ENCODE peak calls at places on chromosomes 5 and 9, in eight cellular contexts. K is neural progenitor cell, C is tibial nerve, T is neural crest cell, P is Calu3, B is spleen, Y is right lobe of liver, H is PC-3. O is an unnamed sample.

GRCh38 chr5:66851306-66851705 is 255.1 kb downstream of the MAST4 start:
- DNase-seq in K (no peak), C (no peak), T (no peak), P (no peak), B (no peak), Y (no peak), H (peak), O (no peak)

GRCh38 chr5:143143973-143144372 is 259.5 kb downstream of the NR3C1 start:
- DNase-seq in K (no peak), C (no peak), T (no peak), P (no peak), B (no peak), Y (no peak), H (peak), O (no peak)

GRCh38 chr5:61275841-61276240 is 56.2 kb upstream of the ZSWIM6 start:
- DNase-seq in K (no peak), C (peak), T (no peak), P (no peak), B (peak), Y (peak), H (peak), O (no peak)

GRCh38 chr5:39829479-39829878 is 404.7 kb upstream of the DAB2 start:
- DNase-seq in K (no peak), C (no peak), T (no peak), P (no peak), B (no peak), Y (no peak), H (peak), O (no peak)

GRCh38 chr5:78003914-78004313 is 227.8 kb upstream of the TBCA start:
- DNase-seq in K (peak), C (no peak), T (peak), P (no peak), B (no peak), Y (no peak), H (no peak), O (no peak)

GRCh38 chr9:134644715-134645606 is 3.4 kb downstream of the COL5A1 start:
- DNase-seq in K (peak), C (peak), T (no peak), P (no peak), B (no peak), Y (no peak), H (peak), O (no peak)

GRCh38 chr5:172722309-172722815 is 48.6 kb downstream of the DUSP1 start:
- DNase-seq in K (no peak), C (no peak), T (no peak), P (no peak), B (no peak), Y (no peak), H (no peak), O (peak)

GRCh38 chr5:135986891-135987401 is 32.2 kb upstream of the LECT2 start:
- DNase-seq in K (no peak), C (no peak), T (no peak), P (no peak), B (no peak), Y (no peak), H (no peak), O (no peak)

GRCh38 chr9:35563791-35564197 is 41.3 kb upstream of the TESK1 start:
- DNase-seq in K (peak), C (no peak), T (peak), P (no peak), B (no peak), Y (no peak), H (no peak), O (no peak)

GRCh38 chr9:89410709-89411111 is 87.2 kb downstream of the SEMA4D start:
- DNase-seq in K (no peak), C (no peak), T (no peak), P (no peak), B (no peak), Y (no peak), H (peak), O (no peak)

GRCh38 chr5:177132504-177133118 is 962 bp upstream of the NSD1 start:
- DNase-seq in K (peak), C (no peak), T (peak), P (no peak), B (peak), Y (peak), H (no peak), O (no peak)

GRCh38 chr5:178162481-178162880 is 8.8 kb upstream of the NHP2 start:
- DNase-seq in K (no peak), C (no peak), T (no peak), P (no peak), B (peak), Y (no peak), H (no peak), O (no peak)

GRCh38 chr5:130198927-130199326 is 294.7 kb downstream of the CHSY3 start:
- DNase-seq in K (peak), C (no peak), T (no peak), P (no peak), B (no peak), Y (no peak), H (peak), O (no peak)

GRCh38 chr5:66713998-66714397 is 117.8 kb downstream of the MAST4 start:
- DNase-seq in K (no peak), C (no peak), T (no peak), P (peak), B (no peak), Y (no peak), H (peak), O (no peak)

GRCh38 chr5:113331201-113331551 is 103.6 kb downstream of the TSSK1B start:
- DNase-seq in K (no peak), C (no peak), T (no peak), P (no peak), B (no peak), Y (no peak), H (peak), O (no peak)

GRCh38 chr9:130770679-130771442 is 64.2 kb upstream of the ABL1 start:
- DNase-seq in K (peak), C (no peak), T (no peak), P (peak), B (no peak), Y (no peak), H (peak), O (no peak)

GRCh38 chr5:130155395-130155794 is 251.1 kb downstream of the CHSY3 start:
- DNase-seq in K (peak), C (no peak), T (no peak), P (no peak), B (no peak), Y (no peak), H (no peak), O (no peak)

GRCh38 chr9:109441296-109441695 is 56.8 kb downstream of the PTPN3 start:
- DNase-seq in K (peak), C (no peak), T (no peak), P (no peak), B (no peak), Y (no peak), H (no peak), O (no peak)

GRCh38 chr9:14313951-14314423 is at the start of gene NFIB:
- DNase-seq in K (peak), C (peak), T (peak), P (peak), B (peak), Y (peak), H (peak), O (no peak)

GRCh38 chr5:172940242-172941066 is 18.8 kb upstream of the RPL26L1 start:
- DNase-seq in K (no peak), C (no peak), T (no peak), P (no peak), B (peak), Y (no peak), H (no peak), O (peak)

GRCh38 chr9:96293481-96293880 is 8.5 kb downstream of the HSD17B3 start:
- DNase-seq in K (no peak), C (no peak), T (no peak), P (no peak), B (no peak), Y (no peak), H (peak), O (no peak)

GRCh38 chr5:129094924-129095797 is 612 bp downstream of the ISOC1 start:
- DNase-seq in K (peak), C (peak), T (peak), P (peak), B (peak), Y (peak), H (peak), O (peak)

GRCh38 chr5:172380992-172381643 is 73.2 kb downstream of the SH3PXD2B start:
- DNase-seq in K (no peak), C (peak), T (no peak), P (no peak), B (no peak), Y (peak), H (peak), O (no peak)

GRCh38 chr9:135533093-135533492 is 11.9 kb downstream of the LCN1 start:
- DNase-seq in K (no peak), C (no peak), T (no peak), P (no peak), B (no peak), Y (no peak), H (no peak), O (no peak)

GRCh38 chr5:21654-22233 is 70.2 kb upstream of the PLEKHG4B start:
- DNase-seq in K (no peak), C (no peak), T (no peak), P (peak), B (no peak), Y (no peak), H (peak), O (no peak)

GRCh38 chr5:66344544-66344943 is 200.4 kb downstream of the SREK1 start:
- DNase-seq in K (no peak), C (no peak), T (no peak), P (no peak), B (no peak), Y (no peak), H (no peak), O (no peak)

DNA sequence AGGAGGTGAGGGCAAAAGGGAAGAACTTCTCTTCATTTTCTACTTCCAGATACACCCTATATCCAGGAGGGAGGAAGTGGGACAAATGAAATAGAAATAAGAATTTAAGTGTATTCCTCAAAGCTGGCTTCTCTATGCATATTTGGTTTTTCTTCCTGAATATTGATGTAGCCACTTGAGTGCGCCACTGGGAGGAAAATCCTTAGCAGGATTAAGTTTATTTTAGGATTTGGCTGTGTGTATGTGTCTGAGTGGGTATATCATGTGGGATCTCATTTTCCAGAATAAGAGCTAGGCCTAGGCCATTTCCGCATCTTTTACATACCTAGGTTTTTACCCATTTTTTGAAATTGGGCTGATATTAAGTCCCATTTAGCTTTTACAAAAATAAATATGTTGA is 42.5 kb downstream of the MAP1B start:
- DNase-seq in K (no peak), C (no peak), T (no peak), P (no peak), B (no peak), Y (no peak), H (no peak), O (no peak)
- TF ChIP-seq CTCF in K (no peak), C (no peak), T (no peak), P (no peak), B (no peak), Y (no peak), H (peak), O (peak)

GRCh38 chr5:141223112-141223783 is at the start of gene PCDHB14:
- DNase-seq in K (peak), C (no peak), T (no peak), P (peak), B (no peak), Y (no peak), H (peak), O (no peak)
- TF ChIP-seq CTCF in K (peak), C (no peak), T (peak), P (peak), B (no peak), Y (peak), H (peak), O (peak)

GRCh38 chr9:87290241-87290700 is 207.4 kb upstream of the DAPK1 start:
- DNase-seq in K (peak), C (no peak), T (no peak), P (peak), B (no peak), Y (no peak), H (no peak), O (no peak)
- TF ChIP-seq CTCF in K (peak), C (no peak), T (peak), P (no peak), B (no peak), Y (no peak), H (no peak), O (peak)

GRCh38 chr5:96809898-96810297 is 2.2 kb upstream of the ERAP1 start:
- DNase-seq in K (no peak), C (no peak), T (no peak), P (no peak), B (no peak), Y (no peak), H (no peak), O (no peak)

GRCh38 chr5:96816430-96816939 is 8.7 kb upstream of the ERAP1 start:
- DNase-seq in K (no peak), C (no peak), T (no peak), P (no peak), B (no peak), Y (no peak), H (no peak), O (no peak)

GRCh38 chr5:96816991-96817390 is 9.2 kb upstream of the ERAP1 start:
- DNase-seq in K (no peak), C (no peak), T (no peak), P (no peak), B (no peak), Y (no peak), H (no peak), O (no peak)

GRCh38 chr5:96808868-96809558 is 1.3 kb upstream of the ERAP1 start:
- DNase-seq in K (no peak), C (no peak), T (no peak), P (no peak), B (no peak), Y (no peak), H (no peak), O (no peak)

GRCh38 chr5:96812851-96813250 is 5.1 kb upstream of the ERAP1 start:
- DNase-seq in K (no peak), C (no peak), T (no peak), P (no peak), B (no peak), Y (no peak), H (no peak), O (no peak)
- TF ChIP-seq CTCF in K (no peak), C (no peak), T (no peak), P (no peak), B (no peak), Y (no peak), H (no peak), O (no peak)

GRCh38 chr9:20466328-20467008 is 155.8 kb downstream of the MLLT3 start:
- DNase-seq in K (no peak), C (no peak), T (no peak), P (no peak), B (no peak), Y (no peak), H (no peak), O (no peak)

GRCh38 chr9:20463823-20464222 is 158.5 kb downstream of the MLLT3 start:
- DNase-seq in K (no peak), C (no peak), T (no peak), P (no peak), B (no peak), Y (no peak), H (no peak), O (no peak)

GRCh38 chr9:20464242-20464641 is 158.1 kb downstream of the MLLT3 start:
- DNase-seq in K (no peak), C (no peak), T (no peak), P (no peak), B (no peak), Y (no peak), H (no peak), O (no peak)

GRCh38 chr9:20462410-20462809 is 159.9 kb downstream of the MLLT3 start:
- DNase-seq in K (peak), C (no peak), T (no peak), P (no peak), B (no peak), Y (no peak), H (no peak), O (no peak)
- TF ChIP-seq CTCF in K (peak), C (no peak), T (no peak), P (no peak), B (no peak), Y (no peak), H (peak), O (no peak)

GRCh38 chr5:83839256-83839655 is 118.6 kb upstream of the HAPLN1 start:
- DNase-seq in K (no peak), C (no peak), T (no peak), P (no peak), B (no peak), Y (no peak), H (no peak), O (no peak)
- TF ChIP-seq CTCF in K (no peak), C (no peak), T (no peak), P (no peak), B (no peak), Y (no peak), H (no peak), O (no peak)

GRCh38 chr5:68653471-68653870 is 437.9 kb downstream of the PIK3R1 start:
- DNase-seq in K (no peak), C (no peak), T (no peak), P (no peak), B (no peak), Y (no peak), H (no peak), O (no peak)
- TF ChIP-seq CTCF in K (no peak), C (no peak), T (no peak), P (no peak), B (no peak), Y (no peak), H (no peak), O (no peak)